ENCODE peak calls at places on chromosomes 1 and 21, in four cellular contexts. N, C, M and Y are unnamed samples.

GRCh38 chr1:44405804-44406743 is 1.0 kb downstream of the RNF220 start:
- ATAC-seq in N (peak; percentile 49), C (peak; percentile 33), M (peak; percentile 57), Y (peak; percentile 64)

GRCh38 chr1:50295553-50295952 is 127.7 kb downstream of the DMRTA2 start:
- ATAC-seq in N (no peak), C (no peak), M (no peak), Y (no peak)

GRCh38 chr1:28790384-28791035 is 21.5 kb upstream of the OPRD1 start:
- ATAC-seq in N (no peak), C (no peak), M (no peak), Y (no peak)

GRCh38 chr1:225888898-225889690 is at the start of gene LEFTY1:
- ATAC-seq in N (peak; percentile 72), C (no peak), M (no peak), Y (no peak)

GRCh38 chr21:29649370-29649963 is 290.3 kb downstream of the GRIK1 start:
- ATAC-seq in N (no peak), C (no peak), M (no peak), Y (no peak)

GRCh38 chr1:90919190-90919719 is 102.6 kb downstream of the ZNF644 start:
- ATAC-seq in N (no peak), C (peak; percentile 74), M (no peak), Y (no peak)

GRCh38 chr1:215704089-215704860 is 137.2 kb downstream of the KCTD3 start:
- ATAC-seq in N (no peak), C (no peak), M (no peak), Y (no peak)

GRCh38 chr1:236322566-236323409 is 41.0 kb upstream of the ERO1B start:
- ATAC-seq in N (no peak), C (no peak), M (no peak), Y (no peak)

GRCh38 chr1:31939484-31940329 is 1.5 kb upstream of the PTP4A2 start:
- ATAC-seq in N (no peak), C (peak; percentile 40), M (peak; percentile 39), Y (peak; percentile 75)

GRCh38 chr1:42214447-42214871 is 49.9 kb upstream of the GUCA2A start:
- ATAC-seq in N (peak; percentile 81), C (no peak), M (no peak), Y (no peak)

GRCh38 chr1:62111084-62111483 is 83.6 kb upstream of the L1TD1 start:
- ATAC-seq in N (no peak), C (no peak), M (no peak), Y (no peak)

GRCh38 chr21:34702341-34702807 is 33.6 kb downstream of the CLIC6 start:
- ATAC-seq in N (no peak), C (no peak), M (no peak), Y (no peak)

GRCh38 chr1:234885601-234886000 is 243.0 kb downstream of the TOMM20 start:
- ATAC-seq in N (peak; percentile 70), C (no peak), M (no peak), Y (peak; percentile 29)